ENCODE peak calls at places on chromosomes 3 and 15, in seven cellular contexts. S is SK-N-SH, E is K562, K is transverse colon, N is H1, X is stomach, Z is HepG2. V is an unnamed sample.
A peak's percentile ranks its signal among the peaks of the same experiment; 100 is the strongest.

GRCh38 chr3:102444101-102444500 is 9.3 kb downstream of the ZPLD1 start:
- DNase-seq in Z (no peak), S (peak; percentile 20), N (no peak), X (no peak), E (no peak), K (no peak), V (no peak)

GRCh38 chr3:182739619-182740018 is 53.7 kb upstream of the ATP11B start:
- DNase-seq in N (no peak), Z (no peak), E (peak; percentile 78), K (no peak), S (no peak), X (no peak), V (no peak)

GRCh38 chr15:74642724-74643367 is 27.2 kb downstream of the CLK3 start:
- DNase-seq in E (peak; percentile 73), N (no peak), Z (no peak), X (peak; percentile 61), K (peak; percentile 44), S (no peak), V (no peak)

GRCh38 chr15:29376580-29376979 is 107.0 kb upstream of the NSMCE3 start:
- DNase-seq in E (no peak), N (no peak), S (no peak), Z (no peak), X (no peak), K (no peak), V (no peak)

GRCh38 chr3:194756460-194757355 is 71.0 kb downstream of the FAM43A start:
- DNase-seq in K (no peak), X (no peak), Z (no peak), S (peak; percentile 57), N (no peak), E (peak; percentile 11), V (peak; percentile 72)

GRCh38 chr3:160129459-160130061 is 95.7 kb upstream of the C3orf80 start:
- DNase-seq in X (no peak), K (no peak), S (no peak), N (no peak), Z (no peak), E (no peak), V (no peak)

GRCh38 chr3:173045770-173046382 is 95.2 kb downstream of the SPATA16 start:
- DNase-seq in X (no peak), E (peak; percentile 26), K (no peak), N (no peak), S (no peak), Z (no peak), V (no peak)

GRCh38 chr3:13045245-13045903 is 27.9 kb downstream of the IQSEC1 start:
- DNase-seq in E (no peak), S (no peak), N (no peak), K (no peak), X (no peak), Z (no peak), V (no peak)

GRCh38 chr3:156307704-156308103 is 187.3 kb downstream of the KCNAB1 start:
- DNase-seq in S (no peak), X (peak; percentile 88), E (no peak), Z (no peak), K (peak; percentile 50), N (no peak), V (no peak)

GRCh38 chr3:125212509-125213372 is at the start of gene SLC12A8:
- DNase-seq in X (peak; percentile 41), N (no peak), S (peak; percentile 69), E (no peak), K (peak; percentile 50), Z (no peak), V (peak; percentile 34)

GRCh38 chr15:35986072-35986666 is 440.2 kb upstream of the DPH6 start:
- DNase-seq in E (no peak), N (no peak), Z (no peak), S (peak; percentile 4), K (no peak), X (no peak), V (no peak)

GRCh38 chr15:73930371-73930770 is 4.1 kb downstream of the LOXL1 start:
- DNase-seq in Z (no peak), S (no peak), E (no peak), N (no peak), K (no peak), X (no peak), V (peak; percentile 73)

GRCh38 chr15:92667291-92667904 is 11.8 kb upstream of the FAM174B start:
- DNase-seq in X (no peak), S (no peak), N (no peak), E (no peak), Z (peak; percentile 46), K (no peak), V (no peak)

GRCh38 chr3:17233398-17233800 is 348.6 kb downstream of the PLCL2 start:
- DNase-seq in Z (peak; percentile 66), S (peak; percentile 45), X (no peak), E (peak; percentile 67), N (no peak), K (no peak), V (no peak)

GRCh38 chr3:27976933-27977332 is 254.8 kb upstream of the EOMES start:
- DNase-seq in Z (no peak), E (no peak), X (no peak), K (no peak), S (no peak), N (no peak), V (no peak)

GRCh38 chr3:124669470-124669869 is 60.8 kb upstream of the UMPS start:
- DNase-seq in Z (no peak), N (no peak), X (no peak), S (no peak), K (no peak), E (no peak), V (no peak)

GRCh38 chr3:135896613-135897012 is 68.9 kb upstream of the PPP2R3A start:
- DNase-seq in Z (no peak), X (no peak), S (no peak), K (no peak), E (no peak), N (no peak), V (no peak)

GRCh38 chr3:188975612-188976314 is 196.0 kb upstream of the TPRG1 start:
- DNase-seq in X (no peak), K (no peak), S (no peak), N (no peak), Z (no peak), E (no peak), V (no peak)
- TF ChIP-seq CTCF in X (no peak), K (no peak), S (no peak), N (no peak), Z (no peak), E (no peak), V (no peak)

DNA sequence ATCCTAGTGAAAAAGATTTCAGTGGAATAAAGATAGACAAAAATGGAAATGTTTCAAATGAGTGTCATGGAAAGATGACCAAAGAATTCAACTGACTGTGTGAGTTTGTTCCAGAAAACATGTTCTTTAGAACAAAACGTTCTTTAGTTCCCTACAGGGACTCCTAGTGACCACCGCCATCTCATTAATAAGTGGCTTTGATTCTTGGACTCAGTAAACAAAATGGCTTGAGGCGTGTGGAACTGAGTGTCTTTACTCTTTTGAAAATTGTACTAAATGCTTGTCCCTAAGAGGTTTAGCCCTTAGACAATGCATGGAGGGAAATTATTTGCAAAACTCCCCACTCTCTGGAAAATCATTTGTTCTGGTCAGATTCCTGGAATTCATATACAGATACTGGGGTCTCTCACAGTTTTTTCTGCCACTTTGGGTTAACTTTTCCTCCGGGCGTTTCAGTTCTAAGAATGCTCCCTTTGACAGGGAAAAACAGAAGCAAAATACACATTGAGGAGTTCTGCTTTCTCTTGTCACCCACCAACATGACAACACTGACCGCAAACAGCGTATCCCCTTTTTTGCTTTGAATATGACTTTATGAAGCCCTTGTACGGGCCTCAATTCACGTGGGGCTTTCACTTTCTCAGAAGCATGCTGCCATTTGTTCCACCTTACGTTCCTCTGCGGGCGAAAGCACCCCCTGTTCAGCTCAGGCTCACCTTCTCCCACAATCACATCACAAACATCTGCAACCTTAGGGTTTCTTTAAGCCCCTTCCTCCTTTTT is 15.3 kb upstream of the NRROS start:
- DNase-seq in K (no peak), X (no peak), S (no peak), N (no peak), E (no peak), Z (no peak), V (peak; percentile 56)
- TF ChIP-seq EP300 in K (peak; percentile 66), X (no peak), S (no peak), N (no peak), E (no peak), Z (no peak), V (no peak)

GRCh38 chr3:79551325-79551892 is 216.4 kb downstream of the ROBO1 start:
- DNase-seq in S (no peak), N (no peak), Z (no peak), X (no peak), K (no peak), E (no peak), V (no peak)
- TF ChIP-seq POLR2AphosphoS5 in S (no peak), N (no peak), Z (no peak), X (no peak), K (no peak), E (no peak), V (no peak)

GRCh38 chr3:76679510-76679909 is 360.4 kb upstream of the ROBO2 start:
- DNase-seq in N (no peak), S (no peak), K (no peak), X (no peak), E (no peak), Z (peak; percentile 18), V (no peak)

GRCh38 chr3:76683256-76683655 is 356.6 kb upstream of the ROBO2 start:
- DNase-seq in Z (no peak), N (no peak), X (no peak), K (no peak), E (no peak), S (peak; percentile 12), V (no peak)

GRCh38 chr3:76687019-76687418 is 352.9 kb upstream of the ROBO2 start:
- DNase-seq in X (no peak), Z (no peak), N (no peak), E (no peak), S (no peak), K (no peak), V (no peak)

GRCh38 chr3:76685858-76686257 is 354.0 kb upstream of the ROBO2 start:
- DNase-seq in K (no peak), S (no peak), X (no peak), Z (peak; percentile 93), E (no peak), N (no peak), V (no peak)

DNA sequence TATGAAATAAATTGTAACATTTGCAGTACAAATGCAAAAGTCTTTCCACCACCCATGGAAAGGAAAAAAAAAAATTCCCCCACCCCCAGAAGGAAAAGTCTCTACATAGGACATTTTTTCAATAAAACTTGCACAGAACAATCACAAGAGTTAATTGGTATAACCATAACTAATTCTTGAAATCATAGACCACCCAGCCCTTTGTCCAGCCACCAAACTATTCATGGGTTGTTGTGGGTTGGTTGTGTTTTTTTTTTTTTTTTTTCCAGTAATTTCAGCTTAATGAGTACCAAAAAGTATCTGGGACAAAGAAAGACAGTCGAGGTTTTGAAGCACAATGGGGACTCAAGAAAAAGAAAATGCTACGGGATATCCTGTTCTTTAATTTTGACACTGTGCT is 355.0 kb upstream of the ROBO2 start:
- DNase-seq in X (no peak), S (no peak), Z (no peak), E (no peak), N (no peak), K (no peak), V (no peak)
- TF ChIP-seq CTCF in X (no peak), S (no peak), Z (no peak), E (no peak), N (no peak), K (no peak), V (no peak)